ENCODE peak calls at places on chromosome 16, in five cellular contexts. Y is GM23338; I is aorta; H is stimulated activated effector memory CD8-positive, alpha-beta T cell treated with anti-CD3 and anti-CD28 coated beads, Interleukin-12 subunit alpha, Interleukin-12 subunit beta, amount 100 ng/mL, for 72 hours; A is HCT116. M is an unnamed sample.

GRCh38 chr16:2333772-2334379 is 6.7 kb downstream of the ABCA3 start:
- ATAC-seq in H (no peak), A (peak), I (no peak), Y (no peak), M (no peak)

GRCh38 chr16:88673685-88674398 is 11.0 kb upstream of the MVD start:
- ATAC-seq in I (no peak), Y (no peak), H (peak), A (no peak), M (no peak)

GRCh38 chr16:74309789-74310781 is 13.5 kb downstream of the PSMD7 start:
- ATAC-seq in H (no peak), A (peak), I (no peak), Y (peak), M (no peak)

GRCh38 chr16:50583211-50583610 is 35.0 kb downstream of the NKD1 start:
- ATAC-seq in I (no peak), Y (no peak), A (no peak), H (no peak), M (no peak)

GRCh38 chr16:89971495-89972243 is 23.1 kb downstream of the DEF8 start:
- ATAC-seq in Y (peak), I (peak), A (peak), H (no peak), M (peak)

GRCh38 chr16:46899443-46900143 is 15.4 kb downstream of the GPT2 start:
- ATAC-seq in H (no peak), Y (no peak), A (no peak), I (no peak), M (no peak)

GRCh38 chr16:64878964-64879363 is 242.9 kb downstream of the CDH11 start:
- ATAC-seq in Y (no peak), I (no peak), A (no peak), H (no peak), M (no peak)

GRCh38 chr16:23194497-23195221 is 12.1 kb downstream of the SCNN1G start:
- ATAC-seq in A (no peak), H (no peak), Y (no peak), I (no peak), M (no peak)

GRCh38 chr16:88566158-88566557 is 4.0 kb upstream of the ZC3H18 start:
- ATAC-seq in Y (no peak), I (no peak), A (no peak), H (peak), M (peak)

GRCh38 chr16:67387479-67388079 is 5.7 kb downstream of the TPPP3 start:
- ATAC-seq in Y (peak), H (no peak), I (no peak), A (no peak), M (no peak)